ENCODE peak calls at places on chromosome 17, in five cellular contexts. One of them, this sample, is unnamed.

GRCh38 chr17:46139365-46140210 is 53.6 kb downstream of the KANSL1 start:
- DNase-seq in stimulated activated CD4-positive, alpha-beta T cell treated with anti-CD3 and anti-CD28 coated beads, Interleukin-12 subunit alpha, Interleukin-12 subunit beta, amount 100 ng/mL, for 4 hours: no peak
- DNase-seq in activated CD4-positive, alpha-beta memory T cell treated with anti-CD3 and anti-CD28 coated beads, Interleukin-2, amount 10 ng/mL, durations not matched to agents 7 days and 5 days: no peak
- DNase-seq in stomach: no peak
- DNase-seq in germinal center: peak; percentile 37
- DNase-seq in this sample: no peak

GRCh38 chr17:4945176-4945943 is 3.0 kb downstream of the PFN1 start:
- DNase-seq in germinal center: no peak
- DNase-seq in stimulated activated CD4-positive, alpha-beta T cell treated with anti-CD3 and anti-CD28 coated beads, Interleukin-12 subunit alpha, Interleukin-12 subunit beta, amount 100 ng/mL, for 4 hours: peak; percentile 78
- DNase-seq in stomach: peak; percentile 79
- DNase-seq in activated CD4-positive, alpha-beta memory T cell treated with anti-CD3 and anti-CD28 coated beads, Interleukin-2, amount 10 ng/mL, durations not matched to agents 7 days and 5 days: peak; percentile 89
- DNase-seq in this sample: no peak

GRCh38 chr17:60535382-60536279 is 9.6 kb upstream of the APPBP2 start:
- DNase-seq in stimulated activated CD4-positive, alpha-beta T cell treated with anti-CD3 and anti-CD28 coated beads, Interleukin-12 subunit alpha, Interleukin-12 subunit beta, amount 100 ng/mL, for 4 hours: no peak
- DNase-seq in germinal center: no peak
- DNase-seq in stomach: no peak
- DNase-seq in activated CD4-positive, alpha-beta memory T cell treated with anti-CD3 and anti-CD28 coated beads, Interleukin-2, amount 10 ng/mL, durations not matched to agents 7 days and 5 days: no peak
- DNase-seq in this sample: no peak

GRCh38 chr17:3667366-3668278 is 756 bp downstream of the TAX1BP3 start:
- DNase-seq in activated CD4-positive, alpha-beta memory T cell treated with anti-CD3 and anti-CD28 coated beads, Interleukin-2, amount 10 ng/mL, durations not matched to agents 7 days and 5 days: peak; percentile 33
- DNase-seq in stomach: peak; percentile 91
- DNase-seq in stimulated activated CD4-positive, alpha-beta T cell treated with anti-CD3 and anti-CD28 coated beads, Interleukin-12 subunit alpha, Interleukin-12 subunit beta, amount 100 ng/mL, for 4 hours: no peak
- DNase-seq in germinal center: peak; percentile 29
- DNase-seq in this sample: peak; percentile 73

GRCh38 chr17:74842599-74843351 is 16.9 kb downstream of the GRIN2C start:
- DNase-seq in activated CD4-positive, alpha-beta memory T cell treated with anti-CD3 and anti-CD28 coated beads, Interleukin-2, amount 10 ng/mL, durations not matched to agents 7 days and 5 days: no peak
- DNase-seq in stomach: peak; percentile 75
- DNase-seq in germinal center: peak; percentile 44
- DNase-seq in stimulated activated CD4-positive, alpha-beta T cell treated with anti-CD3 and anti-CD28 coated beads, Interleukin-12 subunit alpha, Interleukin-12 subunit beta, amount 100 ng/mL, for 4 hours: no peak
- DNase-seq in this sample: peak; percentile 64

GRCh38 chr17:71438631-71439146 is 682.1 kb upstream of the SOX9 start:
- DNase-seq in stimulated activated CD4-positive, alpha-beta T cell treated with anti-CD3 and anti-CD28 coated beads, Interleukin-12 subunit alpha, Interleukin-12 subunit beta, amount 100 ng/mL, for 4 hours: no peak
- DNase-seq in germinal center: no peak
- DNase-seq in activated CD4-positive, alpha-beta memory T cell treated with anti-CD3 and anti-CD28 coated beads, Interleukin-2, amount 10 ng/mL, durations not matched to agents 7 days and 5 days: no peak
- DNase-seq in stomach: no peak
- DNase-seq in this sample: no peak

GRCh38 chr17:41785091-41785875 is 1.2 kb downstream of the JUP start:
- DNase-seq in stimulated activated CD4-positive, alpha-beta T cell treated with anti-CD3 and anti-CD28 coated beads, Interleukin-12 subunit alpha, Interleukin-12 subunit beta, amount 100 ng/mL, for 4 hours: no peak
- DNase-seq in germinal center: no peak
- DNase-seq in activated CD4-positive, alpha-beta memory T cell treated with anti-CD3 and anti-CD28 coated beads, Interleukin-2, amount 10 ng/mL, durations not matched to agents 7 days and 5 days: no peak
- DNase-seq in stomach: no peak
- DNase-seq in this sample: no peak

GRCh38 chr17:16304832-16305231 is 48.4 kb downstream of the CENPV start:
- DNase-seq in activated CD4-positive, alpha-beta memory T cell treated with anti-CD3 and anti-CD28 coated beads, Interleukin-2, amount 10 ng/mL, durations not matched to agents 7 days and 5 days: no peak
- DNase-seq in stomach: no peak
- DNase-seq in stimulated activated CD4-positive, alpha-beta T cell treated with anti-CD3 and anti-CD28 coated beads, Interleukin-12 subunit alpha, Interleukin-12 subunit beta, amount 100 ng/mL, for 4 hours: no peak
- DNase-seq in germinal center: no peak
- DNase-seq in this sample: no peak

GRCh38 chr17:66725956-66726355 is 109.0 kb upstream of the CACNG5 start:
- DNase-seq in stimulated activated CD4-positive, alpha-beta T cell treated with anti-CD3 and anti-CD28 coated beads, Interleukin-12 subunit alpha, Interleukin-12 subunit beta, amount 100 ng/mL, for 4 hours: no peak
- DNase-seq in stomach: no peak
- DNase-seq in activated CD4-positive, alpha-beta memory T cell treated with anti-CD3 and anti-CD28 coated beads, Interleukin-2, amount 10 ng/mL, durations not matched to agents 7 days and 5 days: no peak
- DNase-seq in germinal center: no peak
- DNase-seq in this sample: no peak

GRCh38 chr17:58325976-58326468 is 2.6 kb downstream of the TSPOAP1 start:
- DNase-seq in activated CD4-positive, alpha-beta memory T cell treated with anti-CD3 and anti-CD28 coated beads, Interleukin-2, amount 10 ng/mL, durations not matched to agents 7 days and 5 days: peak; percentile 39
- DNase-seq in germinal center: no peak
- DNase-seq in stimulated activated CD4-positive, alpha-beta T cell treated with anti-CD3 and anti-CD28 coated beads, Interleukin-12 subunit alpha, Interleukin-12 subunit beta, amount 100 ng/mL, for 4 hours: no peak
- DNase-seq in stomach: no peak
- DNase-seq in this sample: no peak

GRCh38 chr17:27572665-27573064 is 58.3 kb upstream of the LGALS9 start:
- DNase-seq in germinal center: no peak
- DNase-seq in stomach: no peak
- DNase-seq in stimulated activated CD4-positive, alpha-beta T cell treated with anti-CD3 and anti-CD28 coated beads, Interleukin-12 subunit alpha, Interleukin-12 subunit beta, amount 100 ng/mL, for 4 hours: peak; percentile 46
- DNase-seq in activated CD4-positive, alpha-beta memory T cell treated with anti-CD3 and anti-CD28 coated beads, Interleukin-2, amount 10 ng/mL, durations not matched to agents 7 days and 5 days: peak; percentile 31
- DNase-seq in this sample: no peak

GRCh38 chr17:48639982-48640857 is 14.1 kb upstream of the HOXB9 start:
- DNase-seq in activated CD4-positive, alpha-beta memory T cell treated with anti-CD3 and anti-CD28 coated beads, Interleukin-2, amount 10 ng/mL, durations not matched to agents 7 days and 5 days: no peak
- DNase-seq in germinal center: no peak
- DNase-seq in stomach: no peak
- DNase-seq in stimulated activated CD4-positive, alpha-beta T cell treated with anti-CD3 and anti-CD28 coated beads, Interleukin-12 subunit alpha, Interleukin-12 subunit beta, amount 100 ng/mL, for 4 hours: no peak
- DNase-seq in this sample: no peak

GRCh38 chr17:7747586-7747985 is 30.0 kb downstream of the DNAH2 start:
- DNase-seq in activated CD4-positive, alpha-beta memory T cell treated with anti-CD3 and anti-CD28 coated beads, Interleukin-2, amount 10 ng/mL, durations not matched to agents 7 days and 5 days: no peak
- DNase-seq in stimulated activated CD4-positive, alpha-beta T cell treated with anti-CD3 and anti-CD28 coated beads, Interleukin-12 subunit alpha, Interleukin-12 subunit beta, amount 100 ng/mL, for 4 hours: no peak
- DNase-seq in germinal center: no peak
- DNase-seq in stomach: no peak
- DNase-seq in this sample: no peak

GRCh38 chr17:61411114-61411943 is 11.7 kb downstream of the TBX2 start:
- DNase-seq in stimulated activated CD4-positive, alpha-beta T cell treated with anti-CD3 and anti-CD28 coated beads, Interleukin-12 subunit alpha, Interleukin-12 subunit beta, amount 100 ng/mL, for 4 hours: no peak
- DNase-seq in activated CD4-positive, alpha-beta memory T cell treated with anti-CD3 and anti-CD28 coated beads, Interleukin-2, amount 10 ng/mL, durations not matched to agents 7 days and 5 days: peak; percentile 28
- DNase-seq in stomach: peak; percentile 51
- DNase-seq in germinal center: no peak
- DNase-seq in this sample: peak; percentile 60

GRCh38 chr17:77724876-77725615 is 233.5 kb upstream of the TNRC6C start:
- DNase-seq in stomach: peak; percentile 53
- DNase-seq in activated CD4-positive, alpha-beta memory T cell treated with anti-CD3 and anti-CD28 coated beads, Interleukin-2, amount 10 ng/mL, durations not matched to agents 7 days and 5 days: no peak
- DNase-seq in germinal center: peak; percentile 17
- DNase-seq in stimulated activated CD4-positive, alpha-beta T cell treated with anti-CD3 and anti-CD28 coated beads, Interleukin-12 subunit alpha, Interleukin-12 subunit beta, amount 100 ng/mL, for 4 hours: no peak
- DNase-seq in this sample: no peak

GRCh38 chr17:80116923-80117380 is 15.6 kb downstream of the GAA start:
- DNase-seq in germinal center: no peak
- DNase-seq in stomach: no peak
- DNase-seq in stimulated activated CD4-positive, alpha-beta T cell treated with anti-CD3 and anti-CD28 coated beads, Interleukin-12 subunit alpha, Interleukin-12 subunit beta, amount 100 ng/mL, for 4 hours: no peak
- DNase-seq in activated CD4-positive, alpha-beta memory T cell treated with anti-CD3 and anti-CD28 coated beads, Interleukin-2, amount 10 ng/mL, durations not matched to agents 7 days and 5 days: no peak
- DNase-seq in this sample: no peak

GRCh38 chr17:48678141-48678971 is 44.0 kb downstream of the PRAC1 start:
- DNase-seq in activated CD4-positive, alpha-beta memory T cell treated with anti-CD3 and anti-CD28 coated beads, Interleukin-2, amount 10 ng/mL, durations not matched to agents 7 days and 5 days: peak; percentile 71
- DNase-seq in stomach: peak; percentile 71
- DNase-seq in stimulated activated CD4-positive, alpha-beta T cell treated with anti-CD3 and anti-CD28 coated beads, Interleukin-12 subunit alpha, Interleukin-12 subunit beta, amount 100 ng/mL, for 4 hours: peak; percentile 71
- DNase-seq in germinal center: peak; percentile 78
- DNase-seq in this sample: peak; percentile 79

GRCh38 chr17:44907696-44908470 is 7.4 kb downstream of the GFAP start:
- DNase-seq in germinal center: no peak
- DNase-seq in stimulated activated CD4-positive, alpha-beta T cell treated with anti-CD3 and anti-CD28 coated beads, Interleukin-12 subunit alpha, Interleukin-12 subunit beta, amount 100 ng/mL, for 4 hours: no peak
- DNase-seq in activated CD4-positive, alpha-beta memory T cell treated with anti-CD3 and anti-CD28 coated beads, Interleukin-2, amount 10 ng/mL, durations not matched to agents 7 days and 5 days: no peak
- DNase-seq in stomach: no peak
- DNase-seq in this sample: no peak

GRCh38 chr17:20825539-20825938 is 217.3 kb downstream of the USP22 start:
- DNase-seq in stomach: no peak
- DNase-seq in stimulated activated CD4-positive, alpha-beta T cell treated with anti-CD3 and anti-CD28 coated beads, Interleukin-12 subunit alpha, Interleukin-12 subunit beta, amount 100 ng/mL, for 4 hours: no peak
- DNase-seq in activated CD4-positive, alpha-beta memory T cell treated with anti-CD3 and anti-CD28 coated beads, Interleukin-2, amount 10 ng/mL, durations not matched to agents 7 days and 5 days: no peak
- DNase-seq in germinal center: no peak
- DNase-seq in this sample: no peak

GRCh38 chr17:47902039-47902744 is 6.2 kb downstream of the SP2 start:
- DNase-seq in activated CD4-positive, alpha-beta memory T cell treated with anti-CD3 and anti-CD28 coated beads, Interleukin-2, amount 10 ng/mL, durations not matched to agents 7 days and 5 days: no peak
- DNase-seq in stimulated activated CD4-positive, alpha-beta T cell treated with anti-CD3 and anti-CD28 coated beads, Interleukin-12 subunit alpha, Interleukin-12 subunit beta, amount 100 ng/mL, for 4 hours: no peak
- DNase-seq in stomach: no peak
- DNase-seq in germinal center: no peak
- DNase-seq in this sample: no peak

GRCh38 chr17:42027961-42028790 is 8.3 kb downstream of the NKIRAS2 start:
- DNase-seq in stomach: peak; percentile 54
- DNase-seq in germinal center: no peak
- DNase-seq in stimulated activated CD4-positive, alpha-beta T cell treated with anti-CD3 and anti-CD28 coated beads, Interleukin-12 subunit alpha, Interleukin-12 subunit beta, amount 100 ng/mL, for 4 hours: no peak
- DNase-seq in activated CD4-positive, alpha-beta memory T cell treated with anti-CD3 and anti-CD28 coated beads, Interleukin-2, amount 10 ng/mL, durations not matched to agents 7 days and 5 days: no peak
- DNase-seq in this sample: no peak

GRCh38 chr17:22503322-22503899 is 811.1 kb downstream of the KCNJ18 start:
- DNase-seq in stimulated activated CD4-positive, alpha-beta T cell treated with anti-CD3 and anti-CD28 coated beads, Interleukin-12 subunit alpha, Interleukin-12 subunit beta, amount 100 ng/mL, for 4 hours: no peak
- DNase-seq in stomach: no peak
- DNase-seq in activated CD4-positive, alpha-beta memory T cell treated with anti-CD3 and anti-CD28 coated beads, Interleukin-2, amount 10 ng/mL, durations not matched to agents 7 days and 5 days: no peak
- DNase-seq in germinal center: no peak
- DNase-seq in this sample: no peak

GRCh38 chr17:32189343-32189742 is 47.0 kb downstream of the RHOT1 start:
- DNase-seq in stimulated activated CD4-positive, alpha-beta T cell treated with anti-CD3 and anti-CD28 coated beads, Interleukin-12 subunit alpha, Interleukin-12 subunit beta, amount 100 ng/mL, for 4 hours: no peak
- DNase-seq in stomach: no peak
- DNase-seq in activated CD4-positive, alpha-beta memory T cell treated with anti-CD3 and anti-CD28 coated beads, Interleukin-2, amount 10 ng/mL, durations not matched to agents 7 days and 5 days: no peak
- DNase-seq in germinal center: no peak
- DNase-seq in this sample: no peak

This sample was measured in progenitor cell of endocrine pancreas.